ENCODE peak calls at places on chromosomes 1 and 21, in four cellular contexts. One of them, this sample, is unnamed.
A peak's percentile ranks its signal among the peaks of the same experiment; 100 is the strongest.

GRCh38 chr1:91582431-91582921 is 81.8 kb downstream of the CDC7 start:
- DNase-seq in neuronal stem cell: no peak
- DNase-seq in H9: no peak
- DNase-seq in H1: no peak
- DNase-seq in this sample: peak; percentile 93

GRCh38 chr1:43423672-43424550 is 29.8 kb downstream of the HYI start:
- DNase-seq in H1: no peak
- DNase-seq in neuronal stem cell: no peak
- DNase-seq in H9: no peak
- DNase-seq in this sample: no peak

GRCh38 chr1:227447531-227447990 is 115.8 kb upstream of the ZNF678 start:
- DNase-seq in neuronal stem cell: no peak
- DNase-seq in H9: peak; percentile 76
- DNase-seq in H1: no peak
- DNase-seq in this sample: peak; percentile 54

GRCh38 chr1:214977133-214977532 is 105.4 kb upstream of the KCNK2 start:
- DNase-seq in H1: no peak
- DNase-seq in H9: no peak
- DNase-seq in neuronal stem cell: peak; percentile 26
- DNase-seq in this sample: no peak

GRCh38 chr1:179206817-179207216 is 22.7 kb downstream of the ABL2 start:
- DNase-seq in neuronal stem cell: no peak
- DNase-seq in H1: no peak
- DNase-seq in H9: no peak
- DNase-seq in this sample: no peak

GRCh38 chr1:190168116-190168515 is 309.5 kb downstream of the BRINP3 start:
- DNase-seq in neuronal stem cell: no peak
- DNase-seq in H1: no peak
- DNase-seq in H9: no peak
- DNase-seq in this sample: no peak

GRCh38 chr1:31981976-31982375 is 31.7 kb upstream of the KHDRBS1 start:
- DNase-seq in neuronal stem cell: no peak
- DNase-seq in H1: no peak
- DNase-seq in H9: no peak
- DNase-seq in this sample: no peak

GRCh38 chr1:48223372-48224081 is 1.0 kb downstream of the SLC5A9 start:
- DNase-seq in neuronal stem cell: no peak
- DNase-seq in H1: no peak
- DNase-seq in H9: no peak
- DNase-seq in this sample: no peak

GRCh38 chr1:52111492-52111891 is 30.4 kb upstream of the ZFYVE9 start:
- DNase-seq in H1: no peak
- DNase-seq in neuronal stem cell: no peak
- DNase-seq in H9: no peak
- DNase-seq in this sample: no peak

GRCh38 chr1:96721382-96722160 is at the start of gene PTBP2:
- DNase-seq in neuronal stem cell: peak; percentile 82
- DNase-seq in H1: no peak
- DNase-seq in H9: peak; percentile 84
- DNase-seq in this sample: peak; percentile 80

GRCh38 chr1:59317780-59318179 is 20.9 kb downstream of the FGGY start:
- DNase-seq in neuronal stem cell: no peak
- DNase-seq in H1: no peak
- DNase-seq in H9: no peak
- DNase-seq in this sample: no peak

GRCh38 chr1:169009666-169010065 is 96.8 kb upstream of the ATP1B1 start:
- DNase-seq in H1: no peak
- DNase-seq in H9: no peak
- DNase-seq in neuronal stem cell: no peak
- DNase-seq in this sample: no peak

GRCh38 chr21:15826147-15826780 is 96.5 kb downstream of the USP25 start:
- DNase-seq in H1: no peak
- DNase-seq in neuronal stem cell: peak; percentile 14
- DNase-seq in H9: peak; percentile 36
- DNase-seq in this sample: peak; percentile 52

GRCh38 chr1:10765304-10765703 is 31.1 kb downstream of the CASZ1 start:
- DNase-seq in H1: no peak
- DNase-seq in H9: no peak
- DNase-seq in neuronal stem cell: no peak
- DNase-seq in this sample: no peak

GRCh38 chr21:46500224-46500861 is 41.7 kb downstream of the DIP2A start:
- DNase-seq in H1: no peak
- DNase-seq in neuronal stem cell: no peak
- DNase-seq in H9: no peak
- DNase-seq in this sample: peak; percentile 50

GRCh38 chr21:20110368-20110767 is 887.8 kb upstream of the NCAM2 start:
- DNase-seq in neuronal stem cell: no peak
- DNase-seq in H9: no peak
- DNase-seq in H1: no peak
- DNase-seq in this sample: no peak

DNA sequence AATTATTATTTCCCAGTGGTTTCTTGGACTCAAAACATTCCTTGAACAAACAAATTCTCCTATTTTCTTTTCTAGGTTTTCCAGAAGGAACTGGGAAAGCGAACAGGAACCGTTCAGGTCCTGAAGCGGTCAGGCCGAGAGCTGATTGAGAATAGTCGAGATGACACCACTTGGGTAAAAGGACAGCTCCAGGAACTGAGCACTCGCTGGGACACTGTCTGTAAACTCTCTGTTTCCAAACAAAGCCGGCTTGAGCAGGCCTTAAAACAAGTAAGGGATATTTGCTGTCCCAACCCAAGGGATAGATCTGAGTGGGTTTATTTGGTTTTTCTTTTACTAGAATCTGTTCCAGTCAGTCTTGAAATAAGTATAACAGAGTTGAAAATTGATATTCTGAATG is 39.4 kb upstream of the BMP8A start:
- DNase-seq in neuronal stem cell: no peak
- DNase-seq in H1: no peak
- DNase-seq in H9: no peak
- DNase-seq in this sample: no peak
- H4K8ac ChIP-seq in neuronal stem cell: no peak overlapping the region
- H4K8ac ChIP-seq in H1: no peak overlapping the region
- H4K8ac ChIP-seq in H9: no peak overlapping the region
- H4K8ac ChIP-seq in this sample: no peak overlapping the region

GRCh38 chr1:185648858-185649589 is 85.2 kb upstream of the HMCN1 start:
- DNase-seq in H1: no peak
- DNase-seq in H9: no peak
- DNase-seq in neuronal stem cell: no peak
- DNase-seq in this sample: no peak

GRCh38 chr1:185645201-185645640 is 89.0 kb upstream of the HMCN1 start:
- DNase-seq in neuronal stem cell: no peak
- DNase-seq in H1: peak; percentile 13
- DNase-seq in H9: no peak
- DNase-seq in this sample: peak; percentile 26

GRCh38 chr1:185645686-185646085 is 88.5 kb upstream of the HMCN1 start:
- DNase-seq in H1: no peak
- DNase-seq in H9: no peak
- DNase-seq in neuronal stem cell: no peak
- DNase-seq in this sample: peak; percentile 27

GRCh38 chr1:185646202-185646683 is 87.9 kb upstream of the HMCN1 start:
- DNase-seq in H1: peak; percentile 83
- DNase-seq in H9: peak; percentile 79
- DNase-seq in neuronal stem cell: peak; percentile 81
- DNase-seq in this sample: peak; percentile 91

GRCh38 chr1:185644531-185644930 is 89.7 kb upstream of the HMCN1 start:
- DNase-seq in H1: no peak
- DNase-seq in H9: no peak
- DNase-seq in neuronal stem cell: no peak
- DNase-seq in this sample: no peak
- H4K91ac ChIP-seq in H1: peak overlapping the region; percentile 12
- H4K91ac ChIP-seq in H9: no peak overlapping the region
- H4K91ac ChIP-seq in neuronal stem cell: no peak overlapping the region
- H4K91ac ChIP-seq in this sample: no peak overlapping the region

GRCh38 chr1:21912038-21912758 is 24.9 kb downstream of the HSPG2 start:
- DNase-seq in neuronal stem cell: no peak
- DNase-seq in H9: no peak
- DNase-seq in H1: no peak
- DNase-seq in this sample: no peak
- H4K8ac ChIP-seq in neuronal stem cell: no peak overlapping the region
- H4K8ac ChIP-seq in H9: no peak overlapping the region
- H4K8ac ChIP-seq in H1: no peak overlapping the region
- H4K8ac ChIP-seq in this sample: no peak overlapping the region

DNA sequence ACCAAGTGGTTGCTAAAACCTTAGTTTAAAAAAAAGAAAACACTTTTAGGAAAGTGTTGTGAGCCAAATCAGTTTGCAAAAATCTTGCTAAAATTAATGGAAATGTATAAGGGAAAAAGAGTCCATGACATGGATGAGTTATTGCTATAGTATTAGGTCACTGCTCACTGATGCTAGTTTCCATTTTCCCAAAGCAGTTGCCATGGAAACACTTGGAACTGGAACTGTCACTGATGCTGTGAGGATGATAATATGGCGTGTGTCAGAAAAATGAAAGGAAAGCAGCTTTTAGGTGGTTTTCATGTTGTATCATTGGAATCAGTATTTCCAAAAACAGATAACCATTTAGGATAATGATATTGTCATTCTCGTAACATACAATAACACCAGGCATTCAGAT is 104.4 kb downstream of the PHTF1 start:
- DNase-seq in neuronal stem cell: no peak
- DNase-seq in H9: no peak
- DNase-seq in H1: no peak
- DNase-seq in this sample: no peak
- H4K91ac ChIP-seq in neuronal stem cell: no peak overlapping the region
- H4K91ac ChIP-seq in H9: no peak overlapping the region
- H4K91ac ChIP-seq in H1: no peak overlapping the region
- H4K91ac ChIP-seq in this sample: no peak overlapping the region

GRCh38 chr1:8662380-8663072 is 154.9 kb downstream of the RERE start:
- DNase-seq in H1: no peak
- DNase-seq in neuronal stem cell: no peak
- DNase-seq in H9: no peak
- DNase-seq in this sample: no peak

GRCh38 chr1:8663915-8664331 is 153.5 kb downstream of the RERE start:
- DNase-seq in neuronal stem cell: no peak
- DNase-seq in H1: no peak
- DNase-seq in H9: no peak
- DNase-seq in this sample: peak; percentile 83

GRCh38 chr1:8663090-8663802 is 154.2 kb downstream of the RERE start:
- DNase-seq in neuronal stem cell: no peak
- DNase-seq in H9: no peak
- DNase-seq in H1: no peak
- DNase-seq in this sample: peak; percentile 49

GRCh38 chr1:8660455-8660854 is 157.0 kb downstream of the RERE start:
- DNase-seq in H9: peak; percentile 35
- DNase-seq in H1: no peak
- DNase-seq in neuronal stem cell: no peak
- DNase-seq in this sample: peak; percentile 90

GRCh38 chr1:8661185-8662110 is 156.0 kb downstream of the RERE start:
- DNase-seq in H9: no peak
- DNase-seq in neuronal stem cell: no peak
- DNase-seq in H1: no peak
- DNase-seq in this sample: peak; percentile 88
- H4K8ac ChIP-seq in H9: no peak overlapping the region
- H4K8ac ChIP-seq in neuronal stem cell: no peak overlapping the region
- H4K8ac ChIP-seq in H1: no peak overlapping the region
- H4K8ac ChIP-seq in this sample: no peak overlapping the region